ENCODE peak calls at places on chromosomes 5 and 9, in eight cellular contexts. M is H9; Z is amniotic stem cell; I is posterior vena cava; S is stimulated activated CD4-positive, alpha-beta T cell treated with anti-CD3 and anti-CD28 coated beads, Interleukin-2, amount 100 ng/mL, for 24 hours; A is fibroblast of pulmonary artery; O is right lobe of liver; C is GM12892. J is an unnamed sample.

GRCh38 chr5:6775595-6775994 is 62.4 kb downstream of the TENT4A start:
- DNase-seq in A (no peak), O (no peak), M (no peak), Z (no peak), C (no peak), I (no peak), S (no peak), J (no peak)

GRCh38 chr5:123809594-123810172 is 297.7 kb downstream of the CSNK1G3 start:
- DNase-seq in M (no peak), C (no peak), I (no peak), O (no peak), A (no peak), Z (no peak), S (no peak), J (no peak)

GRCh38 chr5:161230222-161230621 is 316.3 kb downstream of the GABRB2 start:
- DNase-seq in A (no peak), I (no peak), M (peak; percentile 31), C (no peak), O (no peak), S (no peak), Z (no peak), J (no peak)

GRCh38 chr9:112041536-112042243 is 133.4 kb downstream of the SUSD1 start:
- DNase-seq in C (no peak), A (peak; percentile 99), S (no peak), O (no peak), M (peak; percentile 64), Z (peak; percentile 89), I (no peak), J (peak; percentile 94)

GRCh38 chr5:93162201-93162654 is 418.8 kb downstream of the NR2F1-AS1 start:
- DNase-seq in Z (no peak), M (no peak), A (peak; percentile 40), S (no peak), C (no peak), I (no peak), O (no peak), J (peak; percentile 81)

GRCh38 chr5:96283589-96283988 is 149.5 kb downstream of the PCSK1 start:
- DNase-seq in C (no peak), M (no peak), A (no peak), I (no peak), S (no peak), Z (no peak), O (no peak), J (peak; percentile 3)

GRCh38 chr9:1978941-1979340 is 36.2 kb upstream of the SMARCA2 start:
- DNase-seq in A (peak; percentile 75), S (no peak), C (no peak), I (no peak), Z (no peak), M (no peak), O (peak; percentile 95), J (peak; percentile 46)

GRCh38 chr5:170623576-170624181 is 119.9 kb downstream of the KCNIP1 start:
- DNase-seq in O (no peak), I (peak; percentile 84), S (peak; percentile 66), Z (no peak), M (peak; percentile 84), A (peak; percentile 70), C (no peak), J (peak; percentile 48)

GRCh38 chr5:133928690-133929393 is 39.6 kb downstream of the C5orf15 start:
- DNase-seq in M (no peak), I (no peak), A (no peak), O (no peak), Z (no peak), C (no peak), S (peak; percentile 17), J (no peak)

GRCh38 chr5:57258052-57258451 is 84.2 kb downstream of the GPBP1 start:
- DNase-seq in O (no peak), S (no peak), M (no peak), I (no peak), C (no peak), A (peak; percentile 14), Z (no peak), J (no peak)

GRCh38 chr5:22754155-22754554 is 99.0 kb downstream of the CDH12 start:
- DNase-seq in I (no peak), C (no peak), O (no peak), M (no peak), A (no peak), Z (no peak), S (no peak), J (no peak)

GRCh38 chr5:172453206-172453985 is 929 bp downstream of the SH3PXD2B start:
- DNase-seq in A (peak; percentile 75), M (peak; percentile 77), C (no peak), S (no peak), O (no peak), I (peak; percentile 83), Z (no peak), J (peak; percentile 73)

GRCh38 chr5:83654427-83654994 is 66.1 kb downstream of the HAPLN1 start:
- DNase-seq in C (no peak), A (no peak), I (no peak), Z (no peak), M (no peak), S (no peak), O (no peak), J (no peak)

GRCh38 chr9:3794005-3794404 is 268.2 kb upstream of the RFX3 start:
- DNase-seq in S (no peak), I (no peak), C (no peak), A (peak; percentile 20), M (no peak), Z (no peak), O (no peak), J (peak; percentile 72)

GRCh38 chr9:70403618-70404025 is 10.8 kb downstream of the KLF9 start:
- DNase-seq in M (no peak), A (no peak), Z (no peak), C (no peak), I (no peak), O (no peak), S (no peak), J (no peak)

GRCh38 chr5:138068742-138069375 is 15.0 kb upstream of the WNT8A start:
- DNase-seq in I (peak; percentile 88), C (peak; percentile 40), Z (peak; percentile 41), O (peak; percentile 74), S (peak; percentile 84), M (peak; percentile 77), A (peak; percentile 86), J (peak; percentile 66)

GRCh38 chr9:78866228-78867132 is 569.6 kb downstream of the PSAT1 start:
- DNase-seq in O (no peak), S (no peak), A (peak; percentile 91), I (no peak), M (no peak), C (no peak), Z (peak; percentile 74), J (peak; percentile 86)

GRCh38 chr5:116032094-116032517 is at the start of gene ARL14EPL:
- DNase-seq in S (no peak), C (no peak), A (peak; percentile 94), I (no peak), M (no peak), Z (peak; percentile 50), O (peak; percentile 45), J (peak; percentile 91)

GRCh38 chr5:142630927-142631539 is 54.9 kb downstream of the FGF1 start:
- DNase-seq in A (peak; percentile 19), M (no peak), C (no peak), Z (no peak), O (no peak), S (no peak), I (no peak), J (peak; percentile 51)

GRCh38 chr5:65483474-65484346 is 2.0 kb upstream of the ADAMTS6 start:
- DNase-seq in I (no peak), Z (peak; percentile 59), S (no peak), C (no peak), M (no peak), O (no peak), A (peak; percentile 85), J (peak; percentile 78)

GRCh38 chr5:139677404-139678282 is 29.5 kb downstream of the CXXC5 start:
- DNase-seq in O (peak; percentile 77), C (no peak), M (no peak), S (no peak), Z (no peak), I (no peak), A (no peak), J (no peak)

GRCh38 chr9:112078432-112078831 is 96.7 kb downstream of the SUSD1 start:
- DNase-seq in C (no peak), Z (no peak), S (no peak), I (no peak), A (no peak), O (no peak), M (no peak), J (no peak)

GRCh38 chr5:42791151-42791550 is 20.5 kb downstream of the SELENOP start:
- DNase-seq in O (no peak), A (no peak), C (no peak), M (no peak), Z (no peak), S (no peak), I (no peak), J (no peak)

GRCh38 chr9:5466776-5467175 is 16.4 kb downstream of the CD274 start:
- DNase-seq in O (no peak), I (no peak), A (no peak), S (no peak), C (no peak), M (no peak), Z (no peak), J (no peak)

GRCh38 chr9:111003182-111003581 is 35.1 kb downstream of the LPAR1 start:
- DNase-seq in I (no peak), Z (no peak), O (no peak), C (no peak), M (no peak), S (no peak), A (no peak), J (no peak)

GRCh38 chr5:16565118-16565517 is 51.7 kb downstream of the RETREG1 start:
- DNase-seq in I (no peak), Z (no peak), A (no peak), M (no peak), C (no peak), S (no peak), O (no peak), J (no peak)

GRCh38 chr5:94776167-94776566 is 157.7 kb downstream of the SLF1 start:
- DNase-seq in C (no peak), I (no peak), Z (no peak), S (no peak), O (no peak), M (no peak), A (no peak), J (peak; percentile 14)

GRCh38 chr5:2093859-2094615 is 211.3 kb upstream of the IRX4 start:
- DNase-seq in A (peak; percentile 98), C (no peak), I (peak; percentile 88), M (no peak), O (no peak), Z (no peak), S (no peak), J (no peak)

GRCh38 chr9:127924736-127925444 is 5.7 kb downstream of the PIP5KL1 start:
- DNase-seq in C (no peak), O (no peak), Z (no peak), S (no peak), I (no peak), M (no peak), A (no peak), J (no peak)

GRCh38 chr9:137973829-137974416 is 96.3 kb downstream of the CACNA1B start:
- DNase-seq in M (no peak), S (no peak), Z (no peak), O (peak; percentile 22), I (peak; percentile 61), A (no peak), C (no peak), J (no peak)

GRCh38 chr9:100671811-100672305 is 94.0 kb downstream of the CAVIN4 start:
- DNase-seq in I (no peak), Z (no peak), O (no peak), S (no peak), A (no peak), M (no peak), C (no peak), J (no peak)

GRCh38 chr5:88281322-88281721 is 12.7 kb upstream of the TMEM161B start:
- DNase-seq in C (no peak), I (no peak), M (no peak), O (no peak), S (no peak), A (no peak), Z (no peak), J (no peak)

J was measured in fibroblast of lung.